ENCODE peak calls at places on chromosomes 16 and 17, in four cellular contexts. G is prostate gland, E is A549, A is IMR-90. S is an unnamed sample.

GRCh38 chr17:34798581-34798980 is 162.7 kb downstream of the CCT6B start:
- DNase-seq in G (no peak), A (no peak), E (no peak), S (no peak)

GRCh38 chr16:31471875-31472558 is at the start of gene TGFB1I1:
- DNase-seq in A (peak), E (peak), G (no peak), S (peak)

GRCh38 chr17:32586666-32587065 is 99.9 kb downstream of the CDK5R1 start:
- DNase-seq in G (no peak), E (no peak), A (no peak), S (peak)

GRCh38 chr17:10457952-10458351 is 11.4 kb downstream of the MYH4 start:
- DNase-seq in G (no peak), A (no peak), E (no peak), S (no peak)

GRCh38 chr17:31389673-31390381 is 1.6 kb upstream of the RAB11FIP4 start:
- DNase-seq in E (no peak), G (no peak), A (no peak), S (no peak)

GRCh38 chr16:13940397-13940933 is 20.5 kb downstream of the ERCC4 start:
- DNase-seq in A (no peak), E (no peak), G (no peak), S (no peak)

GRCh38 chr17:9230346-9230745 is 209.0 kb downstream of the NTN1 start:
- DNase-seq in G (no peak), E (no peak), A (peak), S (peak)

GRCh38 chr16:20911361-20911760 is 10.8 kb downstream of the LYRM1 start:
- DNase-seq in E (no peak), G (no peak), A (peak), S (peak)

GRCh38 chr17:81294512-81295030 is 536 bp downstream of the SLC38A10 start:
- DNase-seq in E (no peak), A (peak), G (no peak), S (peak)

GRCh38 chr17:79947351-79948031 is 88.2 kb downstream of the TBC1D16 start:
- DNase-seq in G (no peak), E (no peak), A (peak), S (no peak)

GRCh38 chr16:3643095-3643730 is 11.3 kb upstream of the DNASE1 start:
- DNase-seq in G (no peak), A (no peak), E (no peak), S (no peak)

GRCh38 chr17:74271902-74272563 is 2.0 kb upstream of the DNAI2 start:
- DNase-seq in E (no peak), G (no peak), A (no peak), S (no peak)

GRCh38 chr17:56426901-56427300 is 166.6 kb upstream of the NOG start:
- DNase-seq in E (no peak), A (no peak), G (no peak), S (no peak)

GRCh38 chr17:8622191-8622590 is 8.3 kb downstream of the MYH10 start:
- DNase-seq in G (no peak), E (no peak), A (no peak), S (no peak)

GRCh38 chr17:60817187-60817586 is 139.5 kb downstream of the BCAS3 start:
- DNase-seq in G (no peak), A (peak), E (peak), S (peak)

GRCh38 chr17:79388556-79389295 is 222.1 kb downstream of the RBFOX3 start:
- DNase-seq in A (peak), G (peak), E (peak), S (peak)

GRCh38 chr16:87108941-87109340 is 208.3 kb downstream of the C16orf95 start:
- DNase-seq in A (peak), G (no peak), E (no peak), S (peak)

GRCh38 chr17:19237389-19238166 is 412 bp downstream of the EPN2 start:
- DNase-seq in A (no peak), G (peak), E (peak), S (no peak)

GRCh38 chr16:75272097-75272548 is 20.7 kb upstream of the BCAR1 start:
- DNase-seq in G (no peak), A (no peak), E (no peak), S (no peak)

GRCh38 chr17:65228287-65228686 is 91.1 kb downstream of the RGS9 start:
- DNase-seq in G (no peak), E (no peak), A (no peak), S (no peak)

GRCh38 chr16:88585269-88585668 is 15.1 kb downstream of the ZC3H18 start:
- DNase-seq in A (no peak), G (no peak), E (no peak), S (no peak)

GRCh38 chr16:83404261-83404660 is 403.5 kb upstream of the HSBP1 start:
- DNase-seq in G (no peak), E (no peak), A (no peak), S (no peak)

GRCh38 chr16:29665294-29666077 is 2.4 kb downstream of the SPN start:
- DNase-seq in E (no peak), G (no peak), A (no peak), S (no peak)

GRCh38 chr17:82170412-82170961 is 42.2 kb downstream of the CCDC57 start:
- DNase-seq in E (no peak), G (no peak), A (no peak), S (no peak)

GRCh38 chr16:730666-731509 is 4.0 kb downstream of the HAGHL start:
- DNase-seq in G (no peak), E (no peak), A (no peak), S (no peak)

GRCh38 chr16:68744744-68745280 is 7.7 kb downstream of the CDH1 start:
- DNase-seq in G (peak), A (peak), E (peak), S (peak)

GRCh38 chr16:3282103-3282746 is 1.1 kb upstream of the ZNF263 start:
- DNase-seq in G (no peak), E (no peak), A (peak), S (no peak)

GRCh38 chr17:66330646-66331037 is 28.2 kb downstream of the PRKCA start:
- DNase-seq in G (no peak), A (no peak), E (no peak), S (no peak)

GRCh38 chr17:17495448-17496188 is 577 bp downstream of the RASD1 start:
- DNase-seq in G (peak), E (no peak), A (peak), S (peak)

GRCh38 chr17:77810536-77810935 is 148.0 kb upstream of the TNRC6C start:
- DNase-seq in G (no peak), E (no peak), A (peak), S (peak)

GRCh38 chr17:60445144-60445543 is 22.9 kb downstream of the CHCT1 start:
- DNase-seq in A (peak), E (no peak), G (no peak), S (no peak)

GRCh38 chr17:15233971-15234370 is 31.2 kb downstream of the PMP22 start:
- DNase-seq in G (no peak), E (no peak), A (no peak), S (no peak)

GRCh38 chr16:26705346-26705745 is 361.4 kb upstream of the C16orf82 start:
- DNase-seq in G (no peak), E (no peak), A (no peak), S (no peak)

GRCh38 chr17:83193336-83194188 is 114.2 kb downstream of the METRNL start:
- DNase-seq in G (no peak), E (no peak), A (no peak), S (peak)

S was measured in AG10803.